ENCODE peak calls at places on chromosomes 11 and 22, in four cellular contexts. U, B, G and Y are unnamed samples.

GRCh38 chr11:12478743-12479142 is 101.4 kb downstream of the PARVA start:
- DNase-seq in U (no peak), B (peak), G (no peak), Y (no peak)

GRCh38 chr22:22110548-22111266 is 128.1 kb upstream of the TOP3B start:
- DNase-seq in U (peak), B (peak), G (peak), Y (peak)

GRCh38 chr11:31810779-31811647 is at the start of gene PAX6:
- DNase-seq in U (peak), B (peak), G (no peak), Y (peak)

GRCh38 chr22:37244114-37244921 is at the start of gene RAC2:
- DNase-seq in U (peak), B (peak), G (no peak), Y (peak)

GRCh38 chr11:91178366-91178765 is 955.5 kb upstream of the CHORDC1 start:
- DNase-seq in U (no peak), B (no peak), G (no peak), Y (no peak)

GRCh38 chr22:21445437-21446127 is 21.6 kb upstream of the TMEM191C start:
- DNase-seq in U (no peak), B (no peak), G (no peak), Y (no peak)

GRCh38 chr22:28989035-28989464 is 72.6 kb downstream of the C22orf31 start:
- DNase-seq in U (peak), B (no peak), G (no peak), Y (no peak)

GRCh38 chr11:120226242-120226641 is 13.7 kb upstream of the POU2F3 start:
- DNase-seq in U (no peak), B (no peak), G (no peak), Y (no peak)

GRCh38 chr22:46652081-46652929 is 32.1 kb downstream of the GRAMD4 start:
- DNase-seq in U (peak), B (no peak), G (no peak), Y (no peak)

GRCh38 chr11:9740202-9740881 is 76.5 kb downstream of the SWAP70 start:
- DNase-seq in U (no peak), B (no peak), G (no peak), Y (no peak)

GRCh38 chr11:132187814-132188213 is 817.4 kb downstream of the NTM start:
- DNase-seq in U (no peak), B (peak), G (no peak), Y (no peak)

GRCh38 chr11:8309862-8310261 is 46.2 kb upstream of the LMO1 start:
- DNase-seq in U (no peak), B (no peak), G (no peak), Y (no peak)

GRCh38 chr11:87417951-87418350 is 380.2 kb downstream of the TMEM135 start:
- DNase-seq in U (no peak), B (no peak), G (no peak), Y (no peak)

GRCh38 chr11:65274734-65275682 is 13.2 kb downstream of the POLA2 start:
- DNase-seq in U (peak), B (peak), G (peak), Y (peak)

GRCh38 chr11:3213659-3214419 is 4.8 kb downstream of the MRGPRG start:
- DNase-seq in U (no peak), B (no peak), G (no peak), Y (no peak)

GRCh38 chr22:50114221-50114981 is 24.6 kb downstream of the MOV10L1 start:
- DNase-seq in U (no peak), B (peak), G (peak), Y (no peak)

GRCh38 chr22:48712558-48712957 is 1115.1 kb downstream of the BRD1 start:
- DNase-seq in U (no peak), B (no peak), G (no peak), Y (no peak)

GRCh38 chr11:1893581-1894359 is 2.1 kb upstream of the PRR33 start:
- DNase-seq in U (no peak), B (peak), G (no peak), Y (no peak)

GRCh38 chr11:446886-447285 is 3.2 kb upstream of the PTDSS2 start:
- DNase-seq in U (no peak), B (no peak), G (no peak), Y (no peak)

GRCh38 chr11:101848262-101848661 is 66.5 kb upstream of the CEP126 start:
- DNase-seq in U (peak), B (peak), G (no peak), Y (no peak)

GRCh38 chr22:46972901-46973831 is 210.7 kb downstream of the TBC1D22A start:
- DNase-seq in U (no peak), B (peak), G (no peak), Y (no peak)

GRCh38 chr11:64339754-64340408 is at the start of gene CCDC88B:
- DNase-seq in U (peak), B (no peak), G (no peak), Y (peak)

GRCh38 chr11:102564110-102564509 is 33.6 kb upstream of the MMP7 start:
- DNase-seq in U (peak), B (peak), G (peak), Y (peak)

GRCh38 chr11:2096001-2096918 is 42.9 kb downstream of the IGF2 start:
- DNase-seq in U (no peak), B (peak), G (no peak), Y (no peak)

GRCh38 chr22:24953294-24954113 is 988 bp downstream of the KIAA1671 start:
- DNase-seq in U (no peak), B (no peak), G (no peak), Y (no peak)

GRCh38 chr11:14907411-14908213 is 15.6 kb upstream of the CYP2R1 start:
- DNase-seq in U (peak), B (peak), G (no peak), Y (peak)

GRCh38 chr11:1938343-1939005 is 8.7 kb upstream of the MRPL23 start:
- DNase-seq in U (no peak), B (no peak), G (no peak), Y (no peak)

GRCh38 chr11:70270104-70270876 is at the start of gene PPFIA1:
- DNase-seq in U (peak), B (peak), G (peak), Y (peak)
- TF ChIP-seq CTCF in U (no peak), B (no peak), G (no peak), Y (peak)

GRCh38 chr11:27524155-27524554 is 17.6 kb upstream of the LIN7C start:
- DNase-seq in U (peak), B (peak), G (no peak), Y (no peak)
- TF ChIP-seq CTCF in U (peak), B (peak), G (peak), Y (no peak)

GRCh38 chr11:27722117-27722844 is 22.0 kb upstream of the BDNF start:
- DNase-seq in U (no peak), B (peak), G (no peak), Y (peak)

GRCh38 chr11:27726981-27727380 is 26.7 kb upstream of the BDNF start:
- DNase-seq in U (no peak), B (no peak), G (no peak), Y (no peak)

GRCh38 chr11:27722945-27723344 is 22.7 kb upstream of the BDNF start:
- DNase-seq in U (no peak), B (peak), G (no peak), Y (no peak)

GRCh38 chr11:27721505-27722116 is 21.4 kb upstream of the BDNF start:
- DNase-seq in U (no peak), B (no peak), G (no peak), Y (no peak)

DNA sequence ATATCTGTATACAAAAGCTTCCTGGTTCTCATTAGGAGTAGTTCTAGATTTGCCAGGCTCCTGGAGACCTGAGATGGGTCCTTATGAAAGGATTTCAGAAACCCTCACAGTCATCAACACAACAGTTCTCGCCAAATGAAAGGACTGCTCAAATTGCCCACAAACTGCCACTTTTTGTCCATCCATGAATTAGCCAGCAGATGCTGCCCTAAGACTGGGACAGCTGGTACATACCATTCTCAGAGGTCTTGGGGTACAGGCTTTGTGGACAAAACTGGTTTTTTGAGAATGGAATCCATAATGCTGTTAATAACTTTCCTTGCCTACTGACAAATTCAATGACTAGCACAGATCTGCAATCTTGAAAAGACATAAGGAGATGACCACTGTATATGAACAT is 23.4 kb upstream of the BDNF start:
- DNase-seq in U (no peak), B (peak), G (no peak), Y (no peak)
- TF ChIP-seq CTCF in U (no peak), B (peak), G (peak), Y (no peak)

GRCh38 chr11:116736763-116737162 is 36.0 kb downstream of the BUD13 start:
- DNase-seq in U (peak), B (no peak), G (no peak), Y (no peak)
- TF ChIP-seq CTCF in U (peak), B (no peak), G (no peak), Y (no peak)

GRCh38 chr11:73173755-73174494 is 31.8 kb upstream of the FCHSD2 start:
- DNase-seq in U (no peak), B (no peak), G (no peak), Y (no peak)
- TF ChIP-seq CTCF in U (no peak), B (no peak), G (no peak), Y (no peak)

DNA sequence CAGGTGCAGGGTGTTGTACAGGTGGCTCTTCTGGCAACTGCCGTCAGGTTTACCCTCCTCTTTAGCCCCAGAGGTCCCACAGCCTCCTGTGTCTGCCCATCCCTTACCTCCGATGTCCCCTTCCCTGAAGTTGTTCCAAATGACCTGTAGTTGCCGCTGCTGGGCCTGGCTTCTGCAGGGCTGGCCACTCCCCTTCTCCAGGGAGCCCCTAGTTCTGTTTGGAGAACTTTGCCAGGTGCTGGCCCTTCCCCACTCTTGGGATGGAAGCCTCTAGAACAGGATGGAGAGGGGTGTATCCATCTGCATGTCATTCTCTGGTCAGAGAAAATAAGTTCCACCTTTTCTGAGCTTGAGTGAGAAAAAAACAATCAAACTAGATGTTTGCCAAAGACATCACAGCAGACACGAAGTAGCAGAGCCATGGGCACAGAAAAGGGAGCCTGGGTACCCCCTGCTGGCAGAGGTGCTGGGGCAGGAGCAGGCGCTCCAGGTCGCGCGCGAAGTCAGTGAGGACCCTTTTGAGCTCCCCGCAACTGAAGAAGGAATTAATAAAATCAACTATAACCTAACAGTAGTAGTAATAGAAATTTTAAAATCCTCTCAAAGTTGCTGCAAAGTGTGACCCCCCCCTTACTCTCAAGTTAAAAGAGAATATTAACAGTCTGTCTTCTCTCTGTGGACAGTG is 20.2 kb upstream of the PARVB start:
- DNase-seq in U (no peak), B (no peak), G (no peak), Y (no peak)
- TF ChIP-seq CTCF in U (no peak), B (no peak), G (peak), Y (no peak)

GRCh38 chr11:35418847-35419712 is at the start of gene SLC1A2:
- DNase-seq in U (no peak), B (peak), G (no peak), Y (peak)
- TF ChIP-seq CTCF in U (no peak), B (no peak), G (peak), Y (no peak)

GRCh38 chr11:57085604-57086003 is 96.1 kb upstream of the LRRC55 start:
- DNase-seq in U (no peak), B (no peak), G (no peak), Y (no peak)
- TF ChIP-seq CTCF in U (no peak), B (peak), G (peak), Y (no peak)

DNA sequence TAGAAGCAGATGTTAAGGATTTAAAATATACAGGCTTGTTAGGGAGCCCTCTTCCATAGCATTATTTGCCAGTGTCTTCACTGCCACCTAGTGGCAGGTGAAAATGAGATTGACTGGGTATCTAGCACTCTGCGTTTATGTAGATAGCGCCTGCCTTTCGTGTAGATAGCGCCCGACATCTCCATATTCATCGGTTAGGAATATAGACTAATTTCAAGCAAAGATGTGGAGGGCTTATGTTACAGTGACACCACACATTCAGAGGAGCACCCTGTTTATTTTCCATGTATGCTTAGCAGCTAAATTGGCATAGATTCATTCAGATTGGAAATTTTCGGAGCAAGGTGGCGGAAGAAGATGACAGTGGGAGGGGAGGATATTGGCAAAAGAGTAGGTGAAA is 72.0 kb downstream of the SLC5A12 start:
- DNase-seq in U (peak), B (peak), G (peak), Y (peak)
- TF ChIP-seq CTCF in U (peak), B (peak), G (peak), Y (peak)